ENCODE peak calls at places on chromosome 10, in six cellular contexts. One of them, this sample, is unnamed.

GRCh38 chr10:50594012-50594411 is 29.7 kb downstream of the SGMS1 start:
- DNase-seq in A549: no peak
- DNase-seq in HepG2: no peak
- DNase-seq in K562: no peak
- DNase-seq in endothelial cell of umbilical vein: peak
- DNase-seq in NB4: no peak
- DNase-seq in this sample: no peak

GRCh38 chr10:71923138-71923692 is 41.0 kb upstream of the CHST3 start:
- DNase-seq in A549: no peak
- DNase-seq in HepG2: no peak
- DNase-seq in K562: no peak
- DNase-seq in endothelial cell of umbilical vein: no peak
- DNase-seq in NB4: no peak
- DNase-seq in this sample: no peak

GRCh38 chr10:9848278-9848677 is 1169.4 kb upstream of the CELF2 start:
- DNase-seq in A549: no peak
- DNase-seq in HepG2: no peak
- DNase-seq in K562: no peak
- DNase-seq in endothelial cell of umbilical vein: no peak
- DNase-seq in NB4: no peak
- DNase-seq in this sample: no peak

GRCh38 chr10:75038335-75038734 is 73.1 kb upstream of the SAMD8 start:
- DNase-seq in A549: no peak
- DNase-seq in HepG2: no peak
- DNase-seq in K562: no peak
- DNase-seq in endothelial cell of umbilical vein: no peak
- DNase-seq in NB4: no peak
- DNase-seq in this sample: no peak

GRCh38 chr10:129707406-129708388 is 240.7 kb downstream of the MGMT start:
- DNase-seq in A549: no peak
- DNase-seq in HepG2: no peak
- DNase-seq in K562: no peak
- DNase-seq in endothelial cell of umbilical vein: peak
- DNase-seq in NB4: no peak
- DNase-seq in this sample: no peak

GRCh38 chr10:125107166-125107949 is 53.0 kb downstream of the CTBP2 start:
- DNase-seq in A549: no peak
- DNase-seq in HepG2: no peak
- DNase-seq in K562: no peak
- DNase-seq in endothelial cell of umbilical vein: no peak
- DNase-seq in NB4: no peak
- DNase-seq in this sample: no peak

GRCh38 chr10:14670551-14671240 is 104.0 kb downstream of the FAM107B start:
- DNase-seq in A549: peak
- DNase-seq in HepG2: no peak
- DNase-seq in K562: no peak
- DNase-seq in endothelial cell of umbilical vein: no peak
- DNase-seq in NB4: no peak
- DNase-seq in this sample: no peak

GRCh38 chr10:119933179-119933578 is 40.6 kb downstream of the SEC23IP start:
- DNase-seq in A549: peak
- DNase-seq in HepG2: peak
- DNase-seq in K562: no peak
- DNase-seq in endothelial cell of umbilical vein: peak
- DNase-seq in NB4: peak
- DNase-seq in this sample: no peak

GRCh38 chr10:86047588-86047987 is 319.0 kb downstream of the GRID1 start:
- DNase-seq in A549: no peak
- DNase-seq in HepG2: no peak
- DNase-seq in K562: no peak
- DNase-seq in endothelial cell of umbilical vein: no peak
- DNase-seq in NB4: peak
- DNase-seq in this sample: peak

GRCh38 chr10:128863823-128864405 is 603.1 kb upstream of the MGMT start:
- DNase-seq in A549: no peak
- DNase-seq in HepG2: no peak
- DNase-seq in K562: no peak
- DNase-seq in endothelial cell of umbilical vein: no peak
- DNase-seq in NB4: no peak
- DNase-seq in this sample: no peak

GRCh38 chr10:20976390-20976789 is 79.3 kb upstream of the NEBL start:
- DNase-seq in A549: no peak
- DNase-seq in HepG2: no peak
- DNase-seq in K562: no peak
- DNase-seq in endothelial cell of umbilical vein: no peak
- DNase-seq in NB4: no peak
- DNase-seq in this sample: no peak

GRCh38 chr10:6624392-6624791 is 44.3 kb upstream of the PRKCQ start:
- DNase-seq in A549: no peak
- DNase-seq in HepG2: no peak
- DNase-seq in K562: no peak
- DNase-seq in endothelial cell of umbilical vein: no peak
- DNase-seq in NB4: no peak
- DNase-seq in this sample: no peak

GRCh38 chr10:102641398-102641797 is 2.9 kb upstream of the TRIM8 start:
- DNase-seq in A549: no peak
- DNase-seq in HepG2: peak
- DNase-seq in K562: peak
- DNase-seq in endothelial cell of umbilical vein: no peak
- DNase-seq in NB4: no peak
- DNase-seq in this sample: no peak

GRCh38 chr10:28681928-28682750 is 4.8 kb downstream of the BAMBI start:
- DNase-seq in A549: no peak
- DNase-seq in HepG2: no peak
- DNase-seq in K562: peak
- DNase-seq in endothelial cell of umbilical vein: no peak
- DNase-seq in NB4: no peak
- DNase-seq in this sample: no peak

GRCh38 chr10:67476201-67476600 is 219.8 kb downstream of the CTNNA3 start:
- DNase-seq in A549: no peak
- DNase-seq in HepG2: no peak
- DNase-seq in K562: no peak
- DNase-seq in endothelial cell of umbilical vein: no peak
- DNase-seq in NB4: no peak
- DNase-seq in this sample: no peak

GRCh38 chr10:5896765-5897340 is 6.8 kb downstream of the FBH1 start:
- DNase-seq in A549: no peak
- DNase-seq in HepG2: no peak
- DNase-seq in K562: peak
- DNase-seq in endothelial cell of umbilical vein: no peak
- DNase-seq in NB4: no peak
- DNase-seq in this sample: no peak

GRCh38 chr10:58280485-58280884 is 11.5 kb downstream of the CISD1 start:
- DNase-seq in A549: no peak
- DNase-seq in HepG2: no peak
- DNase-seq in K562: no peak
- DNase-seq in endothelial cell of umbilical vein: no peak
- DNase-seq in NB4: no peak
- DNase-seq in this sample: no peak

GRCh38 chr10:3806603-3807002 is 21.6 kb upstream of the KLF6 start:
- DNase-seq in A549: no peak
- DNase-seq in HepG2: peak
- DNase-seq in K562: no peak
- DNase-seq in endothelial cell of umbilical vein: peak
- DNase-seq in NB4: no peak
- DNase-seq in this sample: no peak

GRCh38 chr10:16828731-16829175 is 11.5 kb upstream of the RSU1 start:
- DNase-seq in A549: no peak
- DNase-seq in HepG2: no peak
- DNase-seq in K562: peak
- DNase-seq in endothelial cell of umbilical vein: peak
- DNase-seq in NB4: no peak
- DNase-seq in this sample: no peak

GRCh38 chr10:19570143-19570542 is 246.1 kb upstream of the PLXDC2 start:
- DNase-seq in A549: no peak
- DNase-seq in HepG2: no peak
- DNase-seq in K562: no peak
- DNase-seq in endothelial cell of umbilical vein: no peak
- DNase-seq in NB4: no peak
- DNase-seq in this sample: no peak

GRCh38 chr10:5779753-5780152 is 33.5 kb downstream of the GDI2 start:
- DNase-seq in A549: no peak
- DNase-seq in HepG2: no peak
- DNase-seq in K562: no peak
- DNase-seq in endothelial cell of umbilical vein: no peak
- DNase-seq in NB4: no peak
- DNase-seq in this sample: no peak

GRCh38 chr10:13351340-13351915 is 3.3 kb upstream of the SEPHS1 start:
- DNase-seq in A549: no peak
- DNase-seq in HepG2: no peak
- DNase-seq in K562: no peak
- DNase-seq in endothelial cell of umbilical vein: no peak
- DNase-seq in NB4: no peak
- DNase-seq in this sample: no peak

GRCh38 chr10:91955114-91955513 is 31.5 kb downstream of the BTAF1 start:
- DNase-seq in A549: no peak
- DNase-seq in HepG2: no peak
- DNase-seq in K562: no peak
- DNase-seq in endothelial cell of umbilical vein: no peak
- DNase-seq in NB4: no peak
- DNase-seq in this sample: no peak

GRCh38 chr10:95920798-95921426 is 13.1 kb downstream of the CC2D2B start:
- DNase-seq in A549: no peak
- DNase-seq in HepG2: no peak
- DNase-seq in K562: no peak
- DNase-seq in endothelial cell of umbilical vein: no peak
- DNase-seq in NB4: no peak
- DNase-seq in this sample: no peak

GRCh38 chr10:53601260-53601875 is 828.8 kb upstream of the MBL2 start:
- DNase-seq in A549: peak
- DNase-seq in HepG2: peak
- DNase-seq in K562: peak
- DNase-seq in endothelial cell of umbilical vein: peak
- DNase-seq in NB4: peak
- DNase-seq in this sample: no peak
- TF ChIP-seq MYC in A549: no peak
- TF ChIP-seq MYC in HepG2: no peak
- TF ChIP-seq MYC in K562: no peak
- TF ChIP-seq MYC in endothelial cell of umbilical vein: no peak
- TF ChIP-seq MYC in NB4: no peak
- TF ChIP-seq MYC in this sample: no peak

GRCh38 chr10:88934900-88935672 is 17.5 kb downstream of the ACTA2 start:
- DNase-seq in A549: peak
- DNase-seq in HepG2: peak
- DNase-seq in K562: peak
- DNase-seq in endothelial cell of umbilical vein: peak
- DNase-seq in NB4: peak
- DNase-seq in this sample: peak
- TF ChIP-seq MYC in A549: no peak
- TF ChIP-seq MYC in HepG2: no peak
- TF ChIP-seq MYC in K562: no peak
- TF ChIP-seq MYC in endothelial cell of umbilical vein: no peak
- TF ChIP-seq MYC in NB4: peak
- TF ChIP-seq MYC in this sample: no peak

GRCh38 chr10:8575551-8576100 is 521.1 kb downstream of the GATA3 start:
- DNase-seq in A549: no peak
- DNase-seq in HepG2: no peak
- DNase-seq in K562: no peak
- DNase-seq in endothelial cell of umbilical vein: no peak
- DNase-seq in NB4: no peak
- DNase-seq in this sample: no peak

GRCh38 chr10:8581521-8582225 is 527.2 kb downstream of the GATA3 start:
- DNase-seq in A549: no peak
- DNase-seq in HepG2: no peak
- DNase-seq in K562: no peak
- DNase-seq in endothelial cell of umbilical vein: no peak
- DNase-seq in NB4: no peak
- DNase-seq in this sample: no peak

GRCh38 chr10:8577681-8578080 is 523.2 kb downstream of the GATA3 start:
- DNase-seq in A549: no peak
- DNase-seq in HepG2: no peak
- DNase-seq in K562: no peak
- DNase-seq in endothelial cell of umbilical vein: no peak
- DNase-seq in NB4: no peak
- DNase-seq in this sample: no peak

GRCh38 chr10:8576281-8576680 is 521.8 kb downstream of the GATA3 start:
- DNase-seq in A549: no peak
- DNase-seq in HepG2: no peak
- DNase-seq in K562: no peak
- DNase-seq in endothelial cell of umbilical vein: no peak
- DNase-seq in NB4: no peak
- DNase-seq in this sample: no peak
- TF ChIP-seq MYC in A549: no peak
- TF ChIP-seq MYC in HepG2: no peak
- TF ChIP-seq MYC in K562: no peak
- TF ChIP-seq MYC in endothelial cell of umbilical vein: no peak
- TF ChIP-seq MYC in NB4: no peak
- TF ChIP-seq MYC in this sample: no peak

GRCh38 chr10:667602-668143 is 21.8 kb downstream of the DIP2C start:
- DNase-seq in A549: no peak
- DNase-seq in HepG2: no peak
- DNase-seq in K562: no peak
- DNase-seq in endothelial cell of umbilical vein: no peak
- DNase-seq in NB4: no peak
- DNase-seq in this sample: no peak

GRCh38 chr10:664893-665292 is 24.6 kb downstream of the DIP2C start:
- DNase-seq in A549: no peak
- DNase-seq in HepG2: no peak
- DNase-seq in K562: no peak
- DNase-seq in endothelial cell of umbilical vein: no peak
- DNase-seq in NB4: no peak
- DNase-seq in this sample: no peak

GRCh38 chr10:665579-666091 is 23.8 kb downstream of the DIP2C start:
- DNase-seq in A549: no peak
- DNase-seq in HepG2: no peak
- DNase-seq in K562: no peak
- DNase-seq in endothelial cell of umbilical vein: no peak
- DNase-seq in NB4: no peak
- DNase-seq in this sample: no peak

GRCh38 chr10:667096-667495 is 22.4 kb downstream of the DIP2C start:
- DNase-seq in A549: no peak
- DNase-seq in HepG2: no peak
- DNase-seq in K562: no peak
- DNase-seq in endothelial cell of umbilical vein: no peak
- DNase-seq in NB4: no peak
- DNase-seq in this sample: no peak

DNA sequence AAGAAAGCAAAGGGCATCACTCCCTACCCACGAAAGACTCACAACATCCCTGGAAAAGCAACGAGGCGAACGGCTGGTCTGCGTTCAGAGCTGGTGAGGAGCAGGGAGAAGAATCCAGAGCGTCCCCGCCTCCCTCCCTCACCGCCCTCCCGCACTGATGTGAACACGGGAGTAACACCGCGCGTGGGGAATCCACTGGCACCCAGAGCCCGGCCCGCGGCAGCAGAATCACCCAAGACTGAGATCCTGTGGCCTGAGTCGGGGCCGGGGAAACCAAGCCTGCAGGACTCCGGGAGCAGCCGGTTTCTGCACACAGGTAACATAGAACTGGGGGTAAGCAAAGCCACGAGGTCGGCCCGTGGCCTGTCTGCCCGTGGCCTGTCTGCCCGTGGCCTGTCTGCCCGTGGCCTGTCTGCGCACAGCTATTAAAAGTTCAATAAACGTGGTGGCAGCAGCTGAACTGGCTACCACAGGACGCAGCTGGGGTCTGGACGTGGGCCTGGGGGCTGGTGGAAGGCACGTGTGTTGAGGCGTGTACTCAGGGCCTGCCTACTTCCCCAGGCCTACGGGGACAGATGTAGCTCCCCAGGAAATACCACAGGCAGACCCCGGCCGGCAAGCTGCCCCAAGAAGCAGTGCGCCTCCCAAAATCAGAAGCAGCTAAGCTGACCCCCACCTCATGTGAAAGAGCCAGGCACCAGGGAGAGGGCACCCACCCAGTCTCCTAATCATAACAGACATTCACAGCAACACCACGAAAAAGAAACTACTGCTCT is 23.0 kb downstream of the DIP2C start:
- DNase-seq in A549: no peak
- DNase-seq in HepG2: no peak
- DNase-seq in K562: no peak
- DNase-seq in endothelial cell of umbilical vein: no peak
- DNase-seq in NB4: no peak
- DNase-seq in this sample: no peak
- TF ChIP-seq MYC in A549: no peak
- TF ChIP-seq MYC in HepG2: no peak
- TF ChIP-seq MYC in K562: no peak
- TF ChIP-seq MYC in endothelial cell of umbilical vein: no peak
- TF ChIP-seq MYC in NB4: no peak
- TF ChIP-seq MYC in this sample: no peak